ENCODE peak calls at places on chromosome 12, in ten cellular contexts. I, N, M, P, X, E, K, Z, O and W are unnamed samples.

GRCh38 chr12:89880695-89881350 is 172.2 kb upstream of the ATP2B1 start:
- DNase-seq in I (no peak), N (no peak), M (no peak), P (no peak), X (peak), E (no peak), K (no peak), Z (no peak), O (no peak), W (no peak)

GRCh38 chr12:67352682-67353081 is 83.5 kb downstream of the CAND1 start:
- DNase-seq in I (no peak), N (no peak), M (no peak), P (no peak), X (no peak), E (no peak), K (no peak), Z (no peak), O (no peak), W (no peak)

GRCh38 chr12:11826607-11827006 is 177.1 kb downstream of the ETV6 start:
- DNase-seq in I (no peak), N (no peak), M (no peak), P (no peak), X (no peak), E (no peak), K (no peak), Z (peak), O (peak), W (no peak)

GRCh38 chr12:108611884-108612415 is 14.1 kb upstream of the TMEM119 start:
- DNase-seq in I (peak), N (peak), M (peak), P (no peak), X (no peak), E (no peak), K (no peak), Z (peak), O (peak), W (no peak)

GRCh38 chr12:51419473-51420228 is 5.0 kb upstream of the SLC4A8 start:
- DNase-seq in I (peak), N (no peak), M (peak), P (no peak), X (no peak), E (no peak), K (no peak), Z (peak), O (no peak), W (no peak)

GRCh38 chr12:10362325-10362724 is 27.5 kb downstream of the KLRK1 start:
- DNase-seq in I (no peak), N (no peak), M (no peak), P (no peak), X (no peak), E (no peak), K (no peak), Z (no peak), O (no peak), W (no peak)

GRCh38 chr12:11513288-11513687 is 117.9 kb upstream of the PRB2 start:
- DNase-seq in I (peak), N (peak), M (peak), P (no peak), X (no peak), E (no peak), K (no peak), Z (no peak), O (no peak), W (no peak)

GRCh38 chr12:42593781-42594322 is 4.3 kb upstream of the PRICKLE1 start:
- DNase-seq in I (no peak), N (no peak), M (no peak), P (no peak), X (no peak), E (no peak), K (no peak), Z (no peak), O (no peak), W (no peak)

GRCh38 chr12:98838282-98838681 is 193.2 kb downstream of the APAF1 start:
- DNase-seq in I (peak), N (no peak), M (peak), P (no peak), X (no peak), E (no peak), K (no peak), Z (no peak), O (no peak), W (no peak)

GRCh38 chr12:132275110-132275531 is 54.3 kb downstream of the GALNT9 start:
- DNase-seq in I (peak), N (peak), M (peak), P (no peak), X (no peak), E (no peak), K (no peak), Z (peak), O (no peak), W (peak)

GRCh38 chr12:124122722-124123121 is 149.7 kb downstream of the ZNF664 start:
- DNase-seq in I (no peak), N (no peak), M (no peak), P (no peak), X (no peak), E (no peak), K (no peak), Z (no peak), O (no peak), W (no peak)

GRCh38 chr12:107670999-107671643 is 14.5 kb upstream of the PWP1 start:
- DNase-seq in I (peak), N (peak), M (peak), P (no peak), X (peak), E (no peak), K (no peak), Z (peak), O (no peak), W (peak)

GRCh38 chr12:93723568-93723930 is 46.4 kb downstream of the CRADD start:
- DNase-seq in I (no peak), N (no peak), M (no peak), P (no peak), X (no peak), E (no peak), K (no peak), Z (no peak), O (no peak), W (no peak)
- H3K4me3 ChIP-seq in I (no peak), N (no peak), M (no peak), P (no peak), X (no peak), E (no peak), K (no peak), Z (no peak), O (no peak), W (no peak)

DNA sequence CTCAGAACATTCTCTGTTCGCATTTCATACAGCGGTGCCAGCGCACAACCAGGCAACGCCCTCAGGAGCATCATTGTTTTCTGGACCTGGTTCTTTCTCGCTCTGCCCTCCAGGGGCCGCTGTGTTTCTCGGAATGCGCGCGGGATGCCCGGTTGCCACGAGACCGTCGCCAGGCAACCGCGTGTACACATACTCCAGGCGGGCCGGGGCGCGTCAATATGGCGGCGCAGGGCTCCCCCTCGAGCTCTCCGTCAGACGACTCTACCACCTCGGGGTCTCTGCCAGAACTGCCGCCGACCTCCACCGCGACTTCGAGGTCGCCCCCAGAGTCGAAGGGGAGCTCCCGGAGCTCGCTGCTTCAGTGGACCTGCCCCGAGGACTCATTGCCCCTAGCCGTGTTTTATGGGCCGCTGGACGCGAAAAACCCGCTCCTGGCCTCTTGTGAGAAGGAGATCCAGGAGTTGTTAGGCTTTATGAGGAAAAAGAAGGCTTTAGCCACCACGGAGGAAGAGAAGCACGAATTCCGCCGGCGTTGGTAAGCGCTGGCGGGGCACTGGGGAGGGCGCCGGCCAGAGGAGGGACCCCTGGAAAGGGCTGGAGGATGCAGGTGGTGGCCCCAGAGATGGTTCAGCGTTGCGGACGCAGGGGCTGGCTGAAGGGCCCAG is at the start of gene CFAP54:
- DNase-seq in I (peak), N (peak), M (peak), P (peak), X (peak), E (peak), K (peak), Z (peak), O (peak), W (peak)
- H3K4me3 ChIP-seq in I (peak), N (peak), M (peak), P (peak), X (peak), E (peak), K (peak), Z (peak), O (peak), W (peak)

DNA sequence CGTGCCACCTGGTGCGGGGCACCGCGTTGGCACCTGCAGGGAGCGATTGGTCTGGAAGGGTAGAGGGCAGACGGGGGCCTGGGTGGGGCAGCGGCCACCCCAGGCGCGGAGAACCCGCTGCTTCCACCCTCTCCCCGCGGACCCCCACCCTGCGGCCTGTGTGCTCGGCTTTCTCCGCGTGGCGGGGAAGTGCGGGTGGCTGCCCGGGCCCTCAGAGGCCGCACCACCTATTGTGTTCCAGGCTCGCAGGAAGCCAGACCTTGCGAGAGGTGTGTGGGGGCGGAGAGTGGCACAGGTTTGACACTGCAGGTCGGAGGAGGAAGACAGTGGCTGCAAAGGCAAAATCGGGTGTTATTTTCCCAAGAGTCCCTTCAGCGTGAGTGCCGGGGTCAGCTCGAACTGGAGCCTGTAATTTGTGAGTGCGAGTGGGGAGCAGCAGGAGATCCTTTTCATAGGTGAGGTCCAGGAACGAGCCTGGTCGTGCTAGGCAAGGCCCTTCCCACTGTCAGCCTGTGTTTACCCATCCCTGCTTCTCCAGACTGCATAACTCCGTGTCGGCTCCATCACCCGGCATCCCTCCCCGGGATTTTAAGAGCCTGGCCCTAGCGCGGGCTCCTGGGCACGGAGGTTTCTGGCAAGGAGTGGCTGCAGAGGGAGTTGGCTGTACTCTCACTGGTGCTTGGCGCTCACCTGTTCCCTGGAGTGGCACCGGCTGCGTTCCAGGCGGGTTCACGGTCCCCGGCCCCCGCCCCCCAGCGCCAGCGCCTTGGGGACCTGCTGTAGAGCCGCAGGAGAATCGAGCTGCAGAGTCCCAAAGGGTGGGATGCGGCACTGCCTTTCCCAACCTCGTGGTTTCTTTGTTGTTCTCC is 930 bp downstream of the TBC1D30 start:
- DNase-seq in I (peak), N (no peak), M (no peak), P (no peak), X (peak), E (no peak), K (no peak), Z (peak), O (no peak), W (no peak)
- H3K4me3 ChIP-seq in I (peak), N (no peak), M (no peak), P (peak), X (peak), E (peak), K (peak), Z (peak), O (no peak), W (peak)

GRCh38 chr12:75969768-75970167 is 61.8 kb downstream of the PHLDA1 start:
- DNase-seq in I (peak), N (no peak), M (no peak), P (no peak), X (no peak), E (peak), K (no peak), Z (peak), O (no peak), W (no peak)
- H3K4me3 ChIP-seq in I (no peak), N (no peak), M (no peak), P (no peak), X (no peak), E (no peak), K (no peak), Z (no peak), O (no peak), W (no peak)

DNA sequence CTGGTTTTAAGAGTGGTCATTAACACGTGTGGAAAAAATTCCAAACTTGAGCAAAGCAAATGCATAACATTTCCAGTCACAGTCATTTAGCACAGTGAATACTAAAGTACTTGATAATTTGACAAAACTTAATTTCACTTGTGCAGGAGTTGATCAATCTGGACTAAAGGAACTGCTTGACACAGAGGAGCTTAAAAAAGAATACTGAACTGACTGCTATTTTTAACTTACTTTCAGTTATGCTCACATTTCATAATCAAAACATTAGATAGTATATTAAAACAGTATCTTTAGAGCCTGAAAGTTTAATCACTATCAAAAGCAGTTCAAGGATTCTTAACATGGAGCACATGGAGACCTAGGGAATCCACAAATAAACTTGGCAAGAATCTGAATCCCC is 7.4 kb downstream of the UBE2N start:
- DNase-seq in I (no peak), N (no peak), M (peak), P (no peak), X (no peak), E (no peak), K (no peak), Z (no peak), O (no peak), W (no peak)
- H3K4me3 ChIP-seq in I (no peak), N (no peak), M (no peak), P (no peak), X (peak), E (no peak), K (no peak), Z (no peak), O (no peak), W (no peak)

DNA sequence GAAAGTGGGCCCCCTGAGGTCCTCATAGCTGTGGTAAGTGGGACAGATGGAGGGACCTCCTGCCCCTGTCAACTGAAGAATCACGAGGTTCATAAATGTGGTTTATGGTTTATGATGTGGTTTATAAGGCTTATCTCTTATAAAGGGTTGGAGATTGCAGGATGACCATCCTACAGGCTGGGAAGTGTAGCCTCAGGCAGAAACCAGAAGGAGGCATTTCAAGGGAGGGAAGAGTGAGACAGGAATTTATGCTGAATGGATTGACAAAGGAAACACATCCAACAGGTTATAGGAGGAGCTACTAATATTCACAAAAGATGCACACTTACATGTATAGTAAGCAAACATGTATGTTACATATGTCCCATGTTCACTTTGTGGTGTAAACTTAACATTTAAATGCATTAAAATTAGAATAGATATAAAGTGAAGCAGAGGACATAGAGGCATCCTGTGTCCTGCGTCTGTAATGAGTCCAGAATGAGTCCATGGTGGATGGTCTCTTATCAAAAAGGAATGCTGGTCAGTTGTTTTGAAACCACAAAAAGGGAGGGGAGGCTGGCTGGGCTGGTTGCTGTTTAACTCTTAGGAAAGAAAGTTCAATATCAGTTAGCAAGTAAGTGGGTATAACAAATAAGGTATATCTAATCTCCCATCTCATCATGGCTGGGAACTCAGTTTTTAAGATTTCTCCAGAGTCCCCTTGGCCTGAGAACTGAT is 149.0 kb upstream of the RMST start:
- DNase-seq in I (peak), N (no peak), M (no peak), P (no peak), X (no peak), E (no peak), K (no peak), Z (no peak), O (no peak), W (no peak)
- H3K4me3 ChIP-seq in I (no peak), N (no peak), M (no peak), P (no peak), X (no peak), E (no peak), K (no peak), Z (no peak), O (no peak), W (no peak)

DNA sequence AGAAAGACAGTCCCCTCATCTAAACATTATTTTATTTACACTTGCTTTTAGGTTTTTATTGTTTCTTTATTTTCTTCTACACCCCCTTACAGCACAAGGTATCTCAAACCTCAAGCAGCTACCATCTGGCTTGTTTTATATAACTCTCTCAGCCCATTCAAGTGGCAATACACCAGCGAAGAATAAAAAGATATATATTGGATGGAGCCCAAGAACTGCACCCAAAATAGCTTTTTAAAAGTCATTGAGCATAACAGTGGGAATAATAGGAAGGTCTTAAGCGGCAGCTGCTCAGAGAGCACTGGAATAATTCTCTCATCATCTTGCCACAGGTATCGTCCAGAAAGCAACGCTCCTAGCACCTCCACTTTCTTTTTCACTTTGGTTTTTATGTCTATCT is 322.5 kb downstream of the SYT1 start:
- DNase-seq in I (no peak), N (no peak), M (no peak), P (no peak), X (no peak), E (no peak), K (no peak), Z (no peak), O (no peak), W (no peak)
- H3K4me3 ChIP-seq in I (no peak), N (no peak), M (no peak), P (no peak), X (no peak), E (no peak), K (no peak), Z (no peak), O (no peak), W (no peak)

DNA sequence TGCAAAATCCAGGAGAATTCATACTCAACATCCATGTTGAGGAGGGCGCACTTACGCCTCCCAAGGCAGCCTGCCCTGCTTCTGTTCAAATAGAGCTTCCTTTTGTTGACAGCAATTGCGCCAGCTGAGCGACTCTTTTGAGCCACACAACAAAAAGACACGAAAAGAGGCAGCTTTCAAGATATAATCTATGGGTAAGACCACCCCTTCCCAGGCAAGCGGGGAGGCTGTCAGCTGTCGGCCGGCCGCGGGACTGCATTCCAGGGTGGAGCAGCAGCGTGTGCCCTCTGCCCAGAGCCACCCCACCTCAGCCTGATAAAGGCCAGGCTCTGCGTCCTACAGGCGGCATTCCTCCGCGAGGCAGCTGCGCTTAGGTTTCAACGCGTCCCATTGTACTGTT is 15.8 kb upstream of the STAB2 start:
- DNase-seq in I (peak), N (peak), M (peak), P (no peak), X (no peak), E (no peak), K (peak), Z (peak), O (no peak), W (peak)
- H3K4me3 ChIP-seq in I (peak), N (peak), M (no peak), P (no peak), X (no peak), E (no peak), K (no peak), Z (peak), O (no peak), W (no peak)

GRCh38 chr12:87660987-87661769 is 368.0 kb downstream of the C12orf50 start:
- DNase-seq in I (no peak), N (no peak), M (no peak), P (no peak), X (no peak), E (no peak), K (no peak), Z (no peak), O (no peak), W (no peak)

GRCh38 chr12:87667378-87667777 is 361.8 kb downstream of the C12orf50 start:
- DNase-seq in I (peak), N (no peak), M (peak), P (no peak), X (no peak), E (no peak), K (no peak), Z (no peak), O (no peak), W (no peak)

GRCh38 chr12:87656311-87656710 is 372.9 kb downstream of the C12orf50 start:
- DNase-seq in I (peak), N (no peak), M (no peak), P (no peak), X (no peak), E (no peak), K (no peak), Z (peak), O (no peak), W (no peak)

DNA sequence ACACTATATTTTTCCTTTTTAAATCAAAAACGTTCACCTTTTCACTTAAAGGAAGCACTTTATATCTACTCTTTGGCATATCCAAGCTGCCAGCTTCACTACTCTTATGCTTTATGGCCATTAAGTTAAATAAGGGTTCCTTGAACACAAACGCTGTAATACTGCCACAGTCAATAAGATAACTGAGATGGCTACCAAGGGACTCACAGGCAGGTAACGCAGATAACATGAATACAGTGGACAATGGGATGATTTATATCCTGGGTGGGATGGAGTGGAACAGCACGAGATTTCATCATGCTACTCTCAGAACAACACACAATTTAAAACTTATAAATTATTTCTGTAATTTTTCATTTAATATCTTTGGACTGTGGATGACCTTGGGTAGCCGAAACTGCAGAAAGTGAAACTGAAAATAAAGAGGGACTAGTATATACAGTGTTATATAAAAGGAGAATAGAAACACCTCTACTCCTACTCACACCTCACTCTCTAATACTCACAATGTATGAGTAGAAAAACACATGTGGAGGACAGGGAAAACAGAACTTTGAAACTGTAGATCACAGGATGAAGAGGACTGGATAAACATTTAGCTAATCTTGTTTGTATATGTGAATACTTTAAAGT is 367.3 kb downstream of the C12orf50 start:
- DNase-seq in I (no peak), N (no peak), M (no peak), P (no peak), X (no peak), E (no peak), K (no peak), Z (no peak), O (no peak), W (no peak)
- H3K4me3 ChIP-seq in I (no peak), N (no peak), M (no peak), P (peak), X (no peak), E (peak), K (peak), Z (no peak), O (no peak), W (no peak)